ENCODE peak calls at places on chromosomes 2 and 18, in nine cellular contexts. T is EH; N is T-helper 9 cell; J is sciatic nerve; E is A549; U is activated CD8-positive, alpha-beta T cell treated with anti-CD3 and anti-CD28 coated beads for 36 hours; K is activated T-helper 1 cell treated with anti-CD3 and anti-CD28 coated beads, Interleukin-2, amount 50 U/mL, for 16 hours; I is BJ; X is stimulated activated CD4-positive, alpha-beta T cell treated with anti-CD3 and anti-CD28 coated beads, Interleukin-1b, Interleukin-23, amount 100 ng/mL, for 24 hours. S is an unnamed sample.

GRCh38 chr2:197846120-197846519 is 41.7 kb downstream of the PLCL1 start:
- DNase-seq in T (no peak), N (no peak), J (no peak), E (no peak), U (no peak), K (no peak), I (no peak), X (no peak), S (no peak)

GRCh38 chr2:75466708-75467311 is 93.9 kb downstream of the EVA1A start:
- DNase-seq in T (peak), N (no peak), J (no peak), E (peak), U (peak), K (no peak), I (no peak), X (no peak), S (no peak)

GRCh38 chr2:133801956-133802355 is 233.7 kb upstream of the NCKAP5 start:
- DNase-seq in T (no peak), N (no peak), J (no peak), E (no peak), U (no peak), K (no peak), I (no peak), X (no peak), S (no peak)

GRCh38 chr2:218074031-218074430 is 5.0 kb downstream of the RUFY4 start:
- DNase-seq in T (peak), N (no peak), J (no peak), E (peak), U (peak), K (no peak), I (no peak), X (no peak), S (peak)

GRCh38 chr18:77899972-77900754 is 650.5 kb downstream of the GALR1 start:
- DNase-seq in T (no peak), N (peak), J (no peak), E (peak), U (peak), K (no peak), I (no peak), X (peak), S (no peak)

GRCh38 chr18:33696332-33697162 is 118.5 kb downstream of the ASXL3 start:
- DNase-seq in T (no peak), N (no peak), J (no peak), E (no peak), U (no peak), K (no peak), I (no peak), X (no peak), S (no peak)

GRCh38 chr2:212364586-212364985 is 174.0 kb downstream of the ERBB4 start:
- DNase-seq in T (no peak), N (no peak), J (no peak), E (no peak), U (no peak), K (no peak), I (no peak), X (no peak), S (no peak)

GRCh38 chr2:3075316-3075715 is 302.3 kb downstream of the EIPR1 start:
- DNase-seq in T (no peak), N (no peak), J (no peak), E (no peak), U (no peak), K (no peak), I (no peak), X (no peak), S (no peak)

GRCh38 chr2:48146552-48146951 is 240.3 kb upstream of the FBXO11 start:
- DNase-seq in T (no peak), N (no peak), J (no peak), E (no peak), U (peak), K (no peak), I (no peak), X (no peak), S (peak)

GRCh38 chr2:189658281-189658680 is 3.0 kb upstream of the ASNSD1 start:
- DNase-seq in T (no peak), N (no peak), J (no peak), E (no peak), U (peak), K (no peak), I (no peak), X (no peak), S (peak)

GRCh38 chr2:178473931-178474330 is 4.5 kb downstream of the FKBP7 start:
- DNase-seq in T (peak), N (no peak), J (no peak), E (no peak), U (no peak), K (no peak), I (no peak), X (no peak), S (no peak)

GRCh38 chr18:74682998-74683311 is 85.3 kb downstream of the ZNF407 start:
- DNase-seq in T (peak), N (no peak), J (no peak), E (no peak), U (no peak), K (no peak), I (peak), X (no peak), S (no peak)

GRCh38 chr2:217127744-217128143 is 267.9 kb upstream of the TNP1 start:
- DNase-seq in T (peak), N (no peak), J (no peak), E (no peak), U (no peak), K (no peak), I (no peak), X (no peak), S (no peak)

GRCh38 chr2:223674998-223675609 is 72.9 kb upstream of the SCG2 start:
- DNase-seq in T (peak), N (no peak), J (no peak), E (peak), U (peak), K (no peak), I (no peak), X (no peak), S (no peak)

GRCh38 chr2:154455201-154455600 is 243.3 kb upstream of the KCNJ3 start:
- DNase-seq in T (peak), N (no peak), J (no peak), E (no peak), U (no peak), K (no peak), I (no peak), X (no peak), S (no peak)

GRCh38 chr2:72115361-72116080 is 32.1 kb downstream of the CYP26B1 start:
- DNase-seq in T (peak), N (no peak), J (no peak), E (peak), U (no peak), K (no peak), I (peak), X (no peak), S (no peak)

GRCh38 chr2:132911726-132912724 is 242.0 kb upstream of the LYPD1 start:
- DNase-seq in T (peak), N (no peak), J (no peak), E (peak), U (no peak), K (no peak), I (no peak), X (no peak), S (no peak)

GRCh38 chr2:28288620-28289019 is 104.0 kb upstream of the FOSL2 start:
- DNase-seq in T (no peak), N (no peak), J (no peak), E (no peak), U (no peak), K (no peak), I (no peak), X (no peak), S (no peak)

GRCh38 chr2:118836411-118836930 is 11.0 kb downstream of the EN1 start:
- DNase-seq in T (no peak), N (no peak), J (no peak), E (no peak), U (no peak), K (no peak), I (no peak), X (no peak), S (no peak)

S was measured in DND-41.